ENCODE peak calls at places on chromosomes 1 and 21, in eight cellular contexts. C, G, R, L, I, M, D and T are unnamed samples.

GRCh38 chr1:32215629-32216505 is 6.3 kb downstream of the TMEM234 start:
- DNase-seq in C (peak), G (peak), R (peak), L (peak), I (peak), M (no peak), D (no peak), T (no peak)

GRCh38 chr1:19191811-19192210 is 18.3 kb downstream of the UBR4 start:
- DNase-seq in C (no peak), G (no peak), R (no peak), L (no peak), I (no peak), M (no peak), D (no peak), T (no peak)

GRCh38 chr1:65174585-65174984 is 26.6 kb downstream of the AK4 start:
- DNase-seq in C (peak), G (peak), R (no peak), L (peak), I (peak), M (peak), D (no peak), T (no peak)

GRCh38 chr1:40389871-40390560 is 16.5 kb downstream of the SMAP2 start:
- DNase-seq in C (no peak), G (no peak), R (no peak), L (no peak), I (no peak), M (peak), D (no peak), T (no peak)

GRCh38 chr1:196611873-196612272 is 3.6 kb upstream of the KCNT2 start:
- DNase-seq in C (no peak), G (no peak), R (no peak), L (no peak), I (no peak), M (no peak), D (no peak), T (no peak)

GRCh38 chr1:205582471-205583291 is 49.1 kb downstream of the ELK4 start:
- DNase-seq in C (no peak), G (no peak), R (no peak), L (no peak), I (no peak), M (no peak), D (no peak), T (no peak)

GRCh38 chr1:31390071-31390470 is 17.2 kb upstream of the FABP3 start:
- DNase-seq in C (no peak), G (no peak), R (no peak), L (peak), I (peak), M (no peak), D (peak), T (no peak)

GRCh38 chr1:22861764-22862440 is 110.8 kb downstream of the LACTBL1 start:
- DNase-seq in C (no peak), G (no peak), R (peak), L (peak), I (peak), M (no peak), D (no peak), T (no peak)

GRCh38 chr1:227944066-227944930 is 3.4 kb downstream of the WNT9A start:
- DNase-seq in C (no peak), G (peak), R (no peak), L (no peak), I (no peak), M (no peak), D (no peak), T (no peak)

GRCh38 chr1:66532798-66533783 is 862 bp upstream of the SGIP1 start:
- DNase-seq in C (no peak), G (no peak), R (no peak), L (peak), I (no peak), M (peak), D (no peak), T (no peak)

GRCh38 chr1:55965981-55966461 is 613.3 kb downstream of the PLPP3 start:
- DNase-seq in C (no peak), G (no peak), R (no peak), L (peak), I (peak), M (no peak), D (no peak), T (no peak)

GRCh38 chr1:201282931-201283829 is at the start of gene PKP1:
- DNase-seq in C (no peak), G (no peak), R (peak), L (peak), I (peak), M (no peak), D (no peak), T (no peak)

GRCh38 chr1:53584446-53585102 is 125.4 kb downstream of the DMRTB1 start:
- DNase-seq in C (peak), G (no peak), R (no peak), L (no peak), I (no peak), M (no peak), D (no peak), T (no peak)

GRCh38 chr1:93620841-93621210 is 60.8 kb downstream of the BCAR3 start:
- DNase-seq in C (no peak), G (no peak), R (no peak), L (peak), I (no peak), M (no peak), D (no peak), T (no peak)

GRCh38 chr1:81007024-81007423 is 793.7 kb upstream of the ADGRL2 start:
- DNase-seq in C (no peak), G (no peak), R (no peak), L (no peak), I (no peak), M (no peak), D (no peak), T (no peak)

GRCh38 chr1:50251592-50252165 is 143.0 kb downstream of the ELAVL4 start:
- DNase-seq in C (no peak), G (peak), R (no peak), L (peak), I (no peak), M (no peak), D (no peak), T (peak)

GRCh38 chr1:112493351-112493750 is 15.4 kb upstream of the WNT2B start:
- DNase-seq in C (no peak), G (no peak), R (no peak), L (no peak), I (no peak), M (no peak), D (no peak), T (no peak)

GRCh38 chr1:66208631-66209030 is 325.3 kb upstream of the SGIP1 start:
- DNase-seq in C (no peak), G (no peak), R (no peak), L (no peak), I (no peak), M (no peak), D (no peak), T (no peak)

GRCh38 chr1:181971424-181971823 is 90.1 kb downstream of the ZNF648 start:
- DNase-seq in C (no peak), G (no peak), R (peak), L (no peak), I (no peak), M (no peak), D (no peak), T (no peak)

GRCh38 chr1:156245451-156246232 is 2.2 kb downstream of the PAQR6 start:
- DNase-seq in C (peak), G (no peak), R (no peak), L (peak), I (no peak), M (no peak), D (no peak), T (no peak)

GRCh38 chr21:34546556-34546955 is 34.5 kb upstream of the KCNE1 start:
- DNase-seq in C (no peak), G (no peak), R (no peak), L (no peak), I (no peak), M (no peak), D (no peak), T (no peak)

GRCh38 chr1:205680073-205680851 is at the start of gene SLC45A3:
- DNase-seq in C (no peak), G (peak), R (peak), L (no peak), I (peak), M (no peak), D (no peak), T (no peak)

GRCh38 chr1:30819244-30819571 is 61.6 kb upstream of the LAPTM5 start:
- DNase-seq in C (no peak), G (no peak), R (no peak), L (no peak), I (no peak), M (no peak), D (no peak), T (no peak)

GRCh38 chr1:218339267-218339831 is 5.8 kb upstream of the TGFB2 start:
- DNase-seq in C (peak), G (no peak), R (no peak), L (peak), I (no peak), M (no peak), D (no peak), T (no peak)

GRCh38 chr1:87149166-87150065 is 179.3 kb upstream of the LMO4 start:
- DNase-seq in C (no peak), G (no peak), R (no peak), L (peak), I (peak), M (peak), D (no peak), T (no peak)

GRCh38 chr1:47224676-47225399 is 7.2 kb downstream of the TAL1 start:
- DNase-seq in C (no peak), G (no peak), R (no peak), L (no peak), I (no peak), M (no peak), D (no peak), T (no peak)

GRCh38 chr1:198238121-198238520 is 81.3 kb downstream of the NEK7 start:
- DNase-seq in C (no peak), G (no peak), R (no peak), L (no peak), I (no peak), M (no peak), D (no peak), T (peak)

GRCh38 chr1:15723631-15724246 is 12.3 kb upstream of the SLC25A34 start:
- DNase-seq in C (peak), G (no peak), R (no peak), L (no peak), I (no peak), M (no peak), D (no peak), T (no peak)

GRCh38 chr1:111563619-111564018 is 56.0 kb upstream of the RAP1A start:
- DNase-seq in C (no peak), G (no peak), R (no peak), L (peak), I (peak), M (peak), D (no peak), T (no peak)

GRCh38 chr1:194866153-194866552 is 1679.7 kb upstream of the B3GALT2 start:
- DNase-seq in C (no peak), G (no peak), R (no peak), L (no peak), I (no peak), M (no peak), D (no peak), T (no peak)